ENCODE peak calls at places on chromosomes 5 and 9, in six cellular contexts. C, P, K, F, W and V are unnamed samples.

GRCh38 chr9:13979941-13980318 is 334.0 kb downstream of the NFIB start:
- DNase-seq in C (no peak), P (no peak), K (no peak), F (no peak), W (no peak), V (no peak)

GRCh38 chr5:123116063-123116462 is 27.0 kb downstream of the PRDM6 start:
- DNase-seq in C (no peak), P (no peak), K (no peak), F (no peak), W (peak), V (no peak)

GRCh38 chr5:75617746-75618352 is 6.6 kb downstream of the ANKDD1B start:
- DNase-seq in C (no peak), P (no peak), K (no peak), F (no peak), W (peak), V (no peak)

GRCh38 chr5:93519737-93520136 is 61.3 kb downstream of the NR2F1-AS1 start:
- DNase-seq in C (no peak), P (no peak), K (no peak), F (no peak), W (no peak), V (no peak)

GRCh38 chr9:90099262-90099982 is 494.6 kb downstream of the GADD45G start:
- DNase-seq in C (no peak), P (no peak), K (no peak), F (peak), W (peak), V (no peak)

GRCh38 chr9:22030101-22030598 is 21.0 kb upstream of the CDKN2B start:
- DNase-seq in C (no peak), P (no peak), K (no peak), F (no peak), W (peak), V (no peak)

GRCh38 chr5:161155451-161155850 is 303.4 kb upstream of the ATP10B start:
- DNase-seq in C (no peak), P (no peak), K (no peak), F (no peak), W (no peak), V (no peak)

GRCh38 chr9:115127191-115127817 is 9.3 kb upstream of the TNC start:
- DNase-seq in C (no peak), P (no peak), K (no peak), F (no peak), W (peak), V (no peak)

GRCh38 chr5:141349917-141350619 is at the start of gene PCDHGB1:
- DNase-seq in C (no peak), P (no peak), K (peak), F (peak), W (peak), V (peak)

GRCh38 chr5:39624268-39624886 is 199.6 kb upstream of the DAB2 start:
- DNase-seq in C (no peak), P (no peak), K (no peak), F (no peak), W (peak), V (no peak)

GRCh38 chr9:948497-948896 is 28.0 kb upstream of the DMRT3 start:
- DNase-seq in C (no peak), P (no peak), K (no peak), F (no peak), W (no peak), V (no peak)

GRCh38 chr5:160171656-160172055 is 52.4 kb upstream of the PWWP2A start:
- DNase-seq in C (no peak), P (no peak), K (no peak), F (no peak), W (no peak), V (no peak)

GRCh38 chr5:62093981-62094380 is 212.0 kb upstream of the KIF2A start:
- DNase-seq in C (no peak), P (no peak), K (peak), F (no peak), W (peak), V (no peak)

GRCh38 chr9:74499770-74500583 is 2.8 kb downstream of the RORB start:
- DNase-seq in C (no peak), P (no peak), K (no peak), F (no peak), W (no peak), V (no peak)

GRCh38 chr5:7714119-7714518 is 136.8 kb downstream of the CFAP90 start:
- DNase-seq in C (no peak), P (no peak), K (no peak), F (peak), W (peak), V (no peak)

GRCh38 chr5:132002701-132003100 is 8.8 kb downstream of the ACSL6 start:
- DNase-seq in C (no peak), P (no peak), K (no peak), F (no peak), W (no peak), V (no peak)

GRCh38 chr5:148725675-148726074 is 71.3 kb upstream of the HTR4 start:
- DNase-seq in C (no peak), P (no peak), K (no peak), F (no peak), W (no peak), V (no peak)

GRCh38 chr5:176781638-176782570 is 28.5 kb upstream of the UNC5A start:
- DNase-seq in C (no peak), P (no peak), K (no peak), F (no peak), W (no peak), V (no peak)

GRCh38 chr5:79774171-79774854 is 84.7 kb downstream of the CMYA5 start:
- DNase-seq in C (peak), P (peak), K (peak), F (no peak), W (peak), V (no peak)

GRCh38 chr9:93187047-93187446 is 3.1 kb downstream of the WNK2 start:
- DNase-seq in C (peak), P (no peak), K (no peak), F (no peak), W (no peak), V (no peak)

GRCh38 chr5:34656001-34656699 is at the start of gene RAI14:
- DNase-seq in C (peak), P (peak), K (peak), F (peak), W (peak), V (peak)

GRCh38 chr5:134457801-134458200 is 46.1 kb upstream of the CDKN2AIPNL start:
- DNase-seq in C (no peak), P (no peak), K (no peak), F (no peak), W (no peak), V (no peak)

GRCh38 chr5:134567651-134568338 is 42.3 kb downstream of the JADE2 start:
- DNase-seq in C (no peak), P (no peak), K (no peak), F (no peak), W (peak), V (no peak)

GRCh38 chr5:9148242-9148641 is 397.6 kb downstream of the SEMA5A start:
- DNase-seq in C (no peak), P (no peak), K (no peak), F (no peak), W (no peak), V (no peak)

GRCh38 chr5:458547-459353 is 15.8 kb downstream of the EXOC3 start:
- DNase-seq in C (no peak), P (no peak), K (peak), F (no peak), W (peak), V (peak)

GRCh38 chr9:72894342-72894741 is 58.5 kb downstream of the ALDH1A1 start:
- DNase-seq in C (no peak), P (no peak), K (no peak), F (no peak), W (peak), V (no peak)

GRCh38 chr5:171450423-171451246 is 31.2 kb downstream of the FGF18 start:
- DNase-seq in C (peak), P (no peak), K (no peak), F (no peak), W (peak), V (no peak)

GRCh38 chr5:172559004-172559932 is 81.8 kb upstream of the NEURL1B start:
- DNase-seq in C (peak), P (no peak), K (no peak), F (no peak), W (peak), V (no peak)

GRCh38 chr5:125049721-125050357 is 303.4 kb upstream of the ZNF608 start:
- DNase-seq in C (no peak), P (no peak), K (no peak), F (no peak), W (no peak), V (no peak)

GRCh38 chr9:69149321-69149807 is 24.7 kb upstream of the TJP2 start:
- DNase-seq in C (peak), P (no peak), K (no peak), F (no peak), W (peak), V (no peak)
- TF ChIP-seq CTCF in C (peak), P (no peak), K (no peak), F (no peak), W (peak), V (no peak)

GRCh38 chr9:126894052-126894603 is 20.5 kb upstream of the RALGPS1 start:
- DNase-seq in C (no peak), P (no peak), K (no peak), F (no peak), W (no peak), V (no peak)

GRCh38 chr9:126891676-126892075 is 22.9 kb upstream of the RALGPS1 start:
- DNase-seq in C (no peak), P (no peak), K (no peak), F (no peak), W (no peak), V (no peak)

DNA sequence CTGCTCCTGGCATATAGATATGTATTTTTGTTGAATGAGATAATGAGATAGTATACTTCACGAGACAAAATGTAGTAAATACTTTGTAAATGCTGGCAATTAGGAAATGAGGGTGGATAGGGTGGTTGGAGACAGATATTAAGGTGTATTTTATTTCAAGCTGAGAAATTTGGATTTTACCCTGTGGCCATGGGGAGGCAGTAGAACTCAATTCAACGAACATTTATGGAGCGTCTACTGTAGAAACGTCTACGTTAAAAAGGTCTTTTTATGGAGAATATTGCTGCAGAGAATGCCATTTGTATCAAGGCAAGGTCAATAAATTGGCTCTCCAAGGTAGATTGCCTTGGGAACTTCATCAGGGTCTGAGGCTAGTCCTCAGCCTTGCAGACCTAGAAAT is 21.5 kb upstream of the RALGPS1 start:
- DNase-seq in C (no peak), P (no peak), K (no peak), F (no peak), W (no peak), V (no peak)
- TF ChIP-seq CTCF in C (no peak), P (peak), K (peak), F (peak), W (peak), V (no peak)

GRCh38 chr5:85921590-85921989 is 696.2 kb upstream of the COX7C start:
- DNase-seq in C (no peak), P (no peak), K (no peak), F (peak), W (no peak), V (no peak)
- TF ChIP-seq CTCF in C (no peak), P (no peak), K (no peak), F (no peak), W (no peak), V (no peak)

DNA sequence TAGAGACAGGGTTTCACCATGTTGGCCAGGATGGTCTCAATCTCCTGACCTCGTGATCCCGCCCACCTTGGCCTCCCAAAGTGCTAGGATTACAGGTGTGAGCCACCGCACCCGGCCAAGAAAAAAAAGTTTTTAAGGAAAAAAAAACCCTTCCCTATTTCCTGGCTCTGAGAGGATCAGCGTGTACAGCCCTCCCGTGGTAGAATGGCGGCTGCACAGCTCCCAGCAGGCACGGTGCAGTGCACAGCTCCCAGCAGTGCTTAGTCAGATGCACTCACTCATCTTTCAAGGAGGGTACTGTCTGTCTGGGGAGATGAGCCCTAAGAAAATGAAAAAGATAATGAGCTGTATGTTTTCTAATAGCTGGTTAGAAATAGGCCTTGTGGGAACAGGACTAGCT is 36.8 kb upstream of the SLC2A8 start:
- DNase-seq in C (no peak), P (no peak), K (no peak), F (no peak), W (no peak), V (no peak)
- TF ChIP-seq CTCF in C (no peak), P (no peak), K (no peak), F (no peak), W (peak), V (no peak)

GRCh38 chr9:99327667-99328066 is 105.6 kb downstream of the SEC61B start:
- DNase-seq in C (no peak), P (no peak), K (no peak), F (no peak), W (no peak), V (no peak)

GRCh38 chr9:99322299-99322698 is 100.2 kb downstream of the SEC61B start:
- DNase-seq in C (no peak), P (no peak), K (no peak), F (no peak), W (no peak), V (no peak)

GRCh38 chr9:99326917-99327189 is 104.8 kb downstream of the SEC61B start:
- DNase-seq in C (no peak), P (no peak), K (no peak), F (no peak), W (no peak), V (no peak)

DNA sequence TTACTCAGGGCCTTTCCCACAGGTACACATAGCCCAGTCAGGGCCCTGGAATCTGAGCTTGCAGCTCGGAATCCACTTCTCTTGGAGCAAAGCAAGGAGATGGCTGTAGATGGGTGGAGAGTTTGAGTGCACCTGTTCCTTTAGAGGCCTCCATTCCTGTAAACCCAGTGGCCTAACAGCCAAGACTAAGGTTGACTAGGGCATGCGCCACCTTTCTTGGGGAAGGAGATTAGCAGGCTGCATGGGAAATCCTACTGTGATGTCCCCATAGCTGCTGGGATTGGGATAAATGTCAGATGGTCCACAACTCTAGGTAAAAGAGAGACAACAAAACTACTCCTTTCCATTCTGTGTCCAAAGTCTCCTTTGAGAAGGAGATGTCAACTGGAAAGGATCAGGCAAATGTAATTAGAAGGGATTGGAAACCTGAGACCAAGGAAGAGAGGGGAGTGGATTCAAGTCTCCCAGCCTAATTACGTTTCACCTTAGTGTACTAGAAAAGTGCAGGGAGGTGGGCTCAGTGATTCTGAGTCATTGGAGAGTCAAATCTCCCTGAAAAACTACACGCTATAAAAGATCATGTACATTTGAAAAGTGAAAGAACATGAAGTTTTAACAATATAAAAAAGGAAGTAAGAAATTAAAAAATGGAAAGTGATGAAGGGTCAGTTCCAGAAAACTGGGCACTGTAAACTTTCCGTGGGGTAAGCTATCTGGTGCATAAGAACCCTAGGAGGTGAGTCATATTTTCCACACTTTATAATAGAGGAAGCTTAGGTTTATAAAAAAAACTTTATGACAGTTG is 104.2 kb downstream of the SEC61B start:
- DNase-seq in C (no peak), P (no peak), K (no peak), F (no peak), W (no peak), V (no peak)
- TF ChIP-seq CTCF in C (no peak), P (no peak), K (no peak), F (no peak), W (no peak), V (no peak)

DNA sequence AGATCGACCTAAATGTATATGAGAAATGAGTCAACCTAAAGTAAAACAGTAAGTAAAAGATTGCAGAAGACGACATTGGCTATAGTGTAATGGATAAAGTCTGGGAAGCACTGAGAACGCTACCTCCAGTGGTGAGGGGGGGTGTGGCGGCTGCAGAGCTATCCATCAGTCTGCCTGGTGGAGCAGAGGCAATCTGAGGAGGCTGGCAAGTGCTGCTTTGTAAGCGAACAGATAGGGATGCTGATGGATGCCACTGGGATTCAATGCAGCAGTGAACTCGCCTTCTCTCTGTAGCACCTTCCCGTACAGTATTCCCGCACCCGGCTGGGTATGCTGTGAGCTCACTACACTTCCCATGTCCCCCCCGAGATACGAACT is 261.5 kb downstream of the NSG2 start:
- DNase-seq in C (no peak), P (no peak), K (no peak), F (no peak), W (no peak), V (no peak)
- TF ChIP-seq CTCF in C (no peak), P (no peak), K (no peak), F (no peak), W (no peak), V (no peak)

DNA sequence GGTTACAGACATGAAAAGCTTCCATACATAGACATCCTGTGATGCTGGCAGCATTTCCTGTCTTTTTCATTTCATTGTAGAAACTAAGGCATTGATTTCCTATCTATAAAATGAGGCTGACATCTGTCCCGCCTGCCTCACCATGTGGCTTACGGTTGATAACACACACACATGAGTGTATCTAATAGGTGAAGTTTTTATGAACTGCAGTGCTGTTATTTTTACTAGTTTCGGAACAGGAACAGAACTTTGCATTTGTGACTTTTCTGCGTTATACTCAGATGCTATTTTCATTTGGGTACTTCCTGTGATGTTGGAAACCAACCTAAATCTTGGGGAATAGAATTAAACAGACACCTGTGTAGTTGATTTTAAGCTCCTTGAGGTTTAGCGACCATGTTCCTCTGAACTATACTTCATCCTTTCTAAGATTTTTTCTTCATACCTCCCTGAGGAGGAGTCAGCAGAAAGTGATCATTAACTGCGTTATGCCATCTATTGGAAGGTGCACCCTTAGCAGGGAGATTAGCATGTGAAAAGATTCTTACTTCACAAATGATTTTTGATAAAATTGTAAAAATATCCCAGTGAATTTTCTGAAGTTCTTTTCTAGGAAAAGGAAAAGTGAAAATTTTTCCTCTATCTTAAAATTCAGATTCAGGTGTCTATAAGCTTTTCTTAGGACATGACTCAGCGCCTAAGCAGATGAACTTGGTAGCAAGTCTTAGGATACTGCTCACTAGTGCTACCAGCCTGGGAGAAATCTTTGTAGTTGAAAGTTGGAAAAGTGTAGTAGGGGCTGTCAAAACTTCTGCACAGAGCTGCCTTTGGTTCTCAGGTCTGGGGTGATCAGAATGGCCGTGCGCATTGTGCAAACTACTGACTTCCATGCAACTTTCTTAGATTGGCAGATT is 134.5 kb downstream of the TRIO start:
- DNase-seq in C (no peak), P (no peak), K (no peak), F (no peak), W (no peak), V (no peak)
- TF ChIP-seq CTCF in C (no peak), P (no peak), K (peak), F (no peak), W (peak), V (peak)